ENCODE peak calls at places on chromosomes 5 and 9, in six cellular contexts. D is iPS DF 6.9, P is testis, B is amniotic stem cell, J is GM06990, C is breast epithelium. N is an unnamed sample.

GRCh38 chr5:77376624-77377023 is 115.5 kb downstream of the WDR41 start:
- DNase-seq in J (no peak), D (no peak), P (no peak), B (no peak), C (no peak), N (no peak)

GRCh38 chr5:86971034-86971511 is 296.6 kb upstream of the RASA1 start:
- DNase-seq in D (no peak), C (no peak), B (no peak), J (no peak), P (no peak), N (peak)

GRCh38 chr9:72680593-72681317 is 159.3 kb downstream of the TMC1 start:
- DNase-seq in D (peak), P (no peak), J (no peak), B (no peak), C (no peak), N (no peak)

GRCh38 chr5:154409230-154409840 is 36.5 kb upstream of the SAP30L start:
- DNase-seq in D (no peak), C (no peak), J (no peak), P (peak), B (no peak), N (no peak)

GRCh38 chr9:95250462-95251058 is 66.9 kb downstream of the FANCC start:
- DNase-seq in C (no peak), D (no peak), P (no peak), B (no peak), J (no peak), N (no peak)

GRCh38 chr5:66807743-66808142 is 211.6 kb downstream of the MAST4 start:
- DNase-seq in D (no peak), P (no peak), C (no peak), B (peak), J (no peak), N (peak)

GRCh38 chr5:174717826-174718455 is 6.4 kb upstream of the MSX2 start:
- DNase-seq in D (no peak), B (no peak), P (no peak), C (no peak), J (no peak), N (no peak)

GRCh38 chr5:135365281-135365680 is 33.8 kb downstream of the MACROH2A1 start:
- DNase-seq in D (no peak), P (no peak), B (no peak), J (no peak), C (no peak), N (no peak)

GRCh38 chr9:71766663-71767062 is 1.6 kb downstream of the CEMIP2 start:
- DNase-seq in J (no peak), B (no peak), D (no peak), P (no peak), C (no peak), N (no peak)

GRCh38 chr9:34992376-34992951 is 2.9 kb downstream of the DNAJB5 start:
- DNase-seq in P (no peak), C (no peak), B (peak), J (peak), D (no peak), N (peak)

GRCh38 chr5:31783246-31783645 is 144.3 kb downstream of the PDZD2 start:
- DNase-seq in B (no peak), D (no peak), P (no peak), J (no peak), C (no peak), N (no peak)

GRCh38 chr5:116063950-116064349 is 20.9 kb upstream of the COMMD10 start:
- DNase-seq in C (no peak), P (no peak), B (no peak), D (no peak), J (no peak), N (peak)

GRCh38 chr5:132433141-132433540 is 57.4 kb downstream of the IRF1 start:
- DNase-seq in J (no peak), P (no peak), B (no peak), C (no peak), D (no peak), N (no peak)